ENCODE peak calls at places on chromosomes 1 and 21, in ten cellular contexts. W, M, I, B, E, G, C, H, S and F are unnamed samples.
A peak's percentile ranks its signal among the peaks of the same experiment; 100 is the strongest.

GRCh38 chr21:43894206-43894577 is 29.2 kb downstream of the AGPAT3 start:
- DNase-seq in B (no peak), E (no peak), I (no peak), M (no peak), H (no peak), W (no peak), G (no peak), C (no peak), S (no peak), F (no peak)

GRCh38 chr1:208577381-208577905 is 333.3 kb upstream of the PLXNA2 start:
- DNase-seq in B (no peak), H (no peak), C (no peak), M (no peak), I (no peak), G (no peak), W (no peak), E (peak; percentile 3), S (no peak), F (no peak)

GRCh38 chr1:46489169-46489637 is 433 bp upstream of the DMBX1 start:
- DNase-seq in G (no peak), M (no peak), C (no peak), S (peak; percentile 22), I (no peak), B (no peak), W (no peak), E (no peak), H (no peak), F (no peak)

GRCh38 chr1:117366982-117367768 is at the start of gene MAN1A2:
- DNase-seq in M (peak; percentile 42), B (peak; percentile 76), W (peak; percentile 46), C (peak; percentile 93), S (peak; percentile 90), G (peak; percentile 83), E (no peak), I (peak; percentile 85), H (peak; percentile 87), F (peak; percentile 86)

GRCh38 chr1:205060746-205061145 is 17.7 kb downstream of the CNTN2 start:
- DNase-seq in M (no peak), E (no peak), B (no peak), I (no peak), G (no peak), C (no peak), W (no peak), H (no peak), S (no peak), F (peak; percentile 32)

GRCh38 chr21:26966360-26966977 is 419 bp downstream of the ADAMTS5 start:
- DNase-seq in C (no peak), I (peak; percentile 24), E (no peak), S (peak; percentile 3), G (no peak), M (no peak), H (no peak), B (no peak), W (no peak), F (no peak)

GRCh38 chr1:162918111-162918754 is 57.3 kb upstream of the CCDC190 start:
- DNase-seq in C (no peak), W (no peak), B (no peak), I (no peak), M (no peak), G (no peak), H (no peak), E (no peak), S (no peak), F (no peak)

GRCh38 chr1:29504709-29505410 is 268.5 kb downstream of the PTPRU start:
- DNase-seq in B (no peak), S (no peak), M (no peak), E (no peak), I (no peak), W (no peak), C (peak; percentile 2), G (no peak), H (peak; percentile 40), F (no peak)

GRCh38 chr1:173635116-173635515 is at the start of gene TEX50:
- DNase-seq in W (no peak), E (no peak), I (no peak), G (no peak), C (no peak), B (no peak), S (no peak), M (no peak), H (no peak), F (no peak)

GRCh38 chr1:80218112-80218511 is 1211.6 kb upstream of the ADGRL4 start:
- DNase-seq in S (peak; percentile 42), W (no peak), E (no peak), B (peak; percentile 67), H (no peak), I (peak; percentile 71), G (peak; percentile 51), C (no peak), M (peak; percentile 8), F (peak; percentile 21)

GRCh38 chr1:205588691-205589445 is 42.9 kb downstream of the ELK4 start:
- DNase-seq in C (no peak), B (peak; percentile 54), S (peak; percentile 45), E (peak; percentile 7), H (peak; percentile 52), W (no peak), G (peak; percentile 83), I (peak; percentile 82), M (no peak), F (no peak)

GRCh38 chr21:46096596-46096981 is 1.3 kb upstream of the COL6A2 start:
- DNase-seq in B (no peak), I (no peak), C (no peak), E (no peak), M (no peak), H (peak; percentile 73), G (no peak), S (no peak), W (no peak), F (peak; percentile 22)

GRCh38 chr1:202154766-202155477 is 5.5 kb downstream of the PTPN7 start:
- DNase-seq in W (no peak), H (no peak), E (peak; percentile 24), S (peak; percentile 66), M (no peak), I (peak; percentile 80), B (peak; percentile 80), C (peak; percentile 55), G (peak; percentile 59), F (no peak)

GRCh38 chr1:235264327-235264726 is 63.7 kb downstream of the ARID4B start:
- DNase-seq in W (no peak), E (no peak), I (no peak), H (no peak), B (no peak), G (no peak), S (no peak), M (no peak), C (no peak), F (no peak)

GRCh38 chr1:21901986-21902377 is 35.1 kb downstream of the HSPG2 start:
- DNase-seq in I (no peak), B (no peak), G (no peak), S (no peak), M (no peak), W (no peak), E (no peak), H (no peak), C (no peak), F (no peak)

GRCh38 chr1:207619833-207620572 is 24.9 kb upstream of the CR1L start:
- DNase-seq in S (peak; percentile 64), C (no peak), M (peak; percentile 41), B (peak; percentile 71), H (no peak), G (peak; percentile 50), I (peak; percentile 63), E (peak; percentile 5), W (no peak), F (peak; percentile 52)

DNA sequence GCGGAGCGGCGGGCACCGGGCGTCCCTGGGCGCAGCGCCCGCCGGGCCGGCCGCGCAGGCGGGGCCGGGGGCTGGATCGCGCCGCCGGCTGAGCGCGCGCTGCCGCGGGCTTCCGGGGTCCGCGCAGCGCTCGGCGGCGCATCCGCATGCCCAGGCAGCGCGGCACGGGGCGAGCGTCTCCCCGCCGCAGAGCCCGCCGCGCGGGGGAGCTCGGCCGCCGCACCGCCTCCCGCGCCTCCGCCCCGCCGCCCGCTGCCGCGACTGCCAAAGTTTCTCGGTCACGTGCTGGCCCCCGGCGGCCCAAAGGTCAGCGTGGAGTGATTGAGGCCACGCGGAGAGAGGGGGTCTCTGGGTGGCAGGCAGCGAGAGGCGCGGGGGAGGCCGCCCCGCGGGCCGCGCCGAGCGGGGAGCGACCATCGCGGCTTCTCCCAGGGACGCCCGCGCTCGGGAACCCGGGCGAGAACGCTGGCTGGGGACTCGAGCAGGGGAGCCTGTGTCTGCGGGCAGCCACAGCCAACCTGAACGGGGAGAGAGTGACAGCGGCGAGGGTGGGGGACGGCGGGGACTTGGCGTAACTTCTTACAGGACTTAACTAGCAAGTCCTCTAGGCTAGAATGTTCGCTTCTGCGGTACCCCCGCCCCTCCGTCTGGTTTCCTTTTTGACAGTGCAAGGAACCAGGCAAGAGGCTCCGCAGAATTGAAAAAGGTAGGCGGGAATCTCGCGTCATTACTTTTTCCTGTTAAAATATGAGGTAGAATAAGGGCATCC is at the start of gene ILDR2:
- DNase-seq in H (no peak), C (peak; percentile 54), W (peak; percentile 32), B (peak; percentile 48), S (peak; percentile 70), I (peak; percentile 40), M (peak; percentile 30), E (no peak), G (peak; percentile 10), F (peak; percentile 78)
- TF ChIP-seq CTCF in H (no peak), C (no peak), W (no peak), B (no peak), S (no peak), I (no peak), M (peak; percentile 33), E (no peak), G (no peak), F (peak; percentile 45)

GRCh38 chr21:37220981-37221664 is 46.0 kb downstream of the VPS26C start:
- DNase-seq in B (peak; percentile 97), I (peak; percentile 92), M (peak; percentile 90), G (peak; percentile 93), C (peak; percentile 95), E (peak; percentile 46), W (peak; percentile 56), S (peak; percentile 95), H (peak; percentile 92), F (peak; percentile 92)
- TF ChIP-seq CTCF in B (peak; percentile 48), I (peak; percentile 36), M (peak; percentile 58), G (peak; percentile 64), C (no peak), E (peak; percentile 36), W (no peak), S (peak; percentile 30), H (no peak), F (peak; percentile 55)

DNA sequence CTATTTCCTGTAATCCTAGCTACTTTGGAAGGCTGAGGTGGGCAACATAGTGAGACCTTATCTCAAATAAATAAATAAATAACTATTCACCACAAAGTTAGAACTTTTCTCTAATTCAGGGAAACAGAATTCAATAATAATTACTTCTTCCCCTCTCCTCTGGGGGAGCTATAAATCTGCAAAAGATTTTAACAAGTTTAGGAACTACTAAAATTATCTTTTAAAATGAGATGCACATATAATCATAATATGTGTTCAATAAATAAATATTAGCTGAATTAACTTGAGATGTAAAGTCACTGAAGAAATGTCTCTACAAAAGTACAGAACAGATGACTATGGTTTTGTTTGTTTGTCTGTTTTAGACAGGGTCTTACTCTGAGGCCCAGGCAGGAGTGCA is 14.1 kb downstream of the WDR47 start:
- DNase-seq in W (no peak), H (no peak), C (no peak), E (no peak), B (no peak), I (no peak), G (no peak), S (no peak), M (no peak), F (no peak)
- TF ChIP-seq CTCF in W (no peak), H (no peak), C (no peak), E (peak; percentile 4), B (peak; percentile 50), I (peak; percentile 10), G (no peak), S (no peak), M (peak; percentile 33), F (no peak)

GRCh38 chr1:185434721-185435120 is 117.7 kb upstream of the IVNS1ABP start:
- DNase-seq in S (no peak), E (no peak), G (no peak), H (no peak), W (no peak), I (no peak), C (no peak), B (no peak), M (no peak), F (no peak)
- TF ChIP-seq CTCF in S (no peak), E (no peak), G (no peak), H (no peak), W (no peak), I (no peak), C (no peak), B (no peak), M (no peak), F (no peak)